ENCODE peak calls at places on chromosomes 12 and 14, in five cellular contexts. Q, D, H, T and V are unnamed samples.
A peak's percentile ranks its signal among the peaks of the same experiment; 100 is the strongest.

GRCh38 chr12:47729233-47729632 is 3.9 kb upstream of the ENDOU start:
- DNase-seq in Q (no peak), D (no peak), H (no peak), T (no peak), V (no peak)

GRCh38 chr14:64992328-64992885 is 5.7 kb downstream of the FNTB start:
- DNase-seq in Q (no peak), D (no peak), H (no peak), T (no peak), V (no peak)

GRCh38 chr14:32693114-32693513 is 245.6 kb upstream of the NPAS3 start:
- DNase-seq in Q (no peak), D (no peak), H (no peak), T (no peak), V (no peak)

GRCh38 chr14:51396222-51396815 is 156.3 kb downstream of the TMX1 start:
- DNase-seq in Q (no peak), D (no peak), H (peak; percentile 38), T (no peak), V (no peak)

GRCh38 chr12:31874961-31875608 is 84.1 kb upstream of the RESF1 start:
- DNase-seq in Q (peak; percentile 63), D (peak; percentile 62), H (peak; percentile 41), T (no peak), V (peak; percentile 71)

GRCh38 chr14:50955373-50956043 is 11.2 kb upstream of the PYGL start:
- DNase-seq in Q (no peak), D (no peak), H (peak; percentile 81), T (peak; percentile 55), V (peak; percentile 82)

GRCh38 chr12:26196424-26196722 is 1.0 kb downstream of the SSPN start:
- DNase-seq in Q (no peak), D (no peak), H (no peak), T (no peak), V (no peak)

GRCh38 chr12:16358896-16359295 is 11.5 kb downstream of the MGST1 start:
- DNase-seq in Q (no peak), D (no peak), H (no peak), T (no peak), V (no peak)

GRCh38 chr14:104576607-104577332 is 2.8 kb upstream of the C14orf180 start:
- DNase-seq in Q (no peak), D (no peak), H (no peak), T (no peak), V (no peak)

GRCh38 chr12:92911339-92911738 is 17.8 kb downstream of the EEA1 start:
- DNase-seq in Q (no peak), D (no peak), H (no peak), T (no peak), V (no peak)

GRCh38 chr12:121774968-121775474 is 18.5 kb downstream of the RHOF start:
- DNase-seq in Q (no peak), D (no peak), H (no peak), T (peak; percentile 64), V (no peak)

GRCh38 chr12:122006186-122006926 is 15.3 kb upstream of the BCL7A start:
- DNase-seq in Q (peak; percentile 56), D (no peak), H (no peak), T (no peak), V (no peak)

GRCh38 chr12:2974560-2974971 is 15.4 kb downstream of the TEAD4 start:
- DNase-seq in Q (no peak), D (no peak), H (no peak), T (peak; percentile 50), V (no peak)

GRCh38 chr14:59632381-59632780 is 55.8 kb upstream of the CCDC175 start:
- DNase-seq in Q (no peak), D (no peak), H (no peak), T (peak; percentile 64), V (no peak)

GRCh38 chr12:72230589-72230988 is 41.6 kb upstream of the TRHDE start:
- DNase-seq in Q (no peak), D (no peak), H (no peak), T (no peak), V (no peak)

GRCh38 chr12:121713257-121714155 is 954 bp downstream of the TMEM120B start:
- DNase-seq in Q (no peak), D (no peak), H (peak; percentile 15), T (no peak), V (peak; percentile 57)

GRCh38 chr12:53174881-53175491 is 5.5 kb upstream of the ZNF740 start:
- DNase-seq in Q (peak; percentile 16), D (no peak), H (no peak), T (peak; percentile 63), V (no peak)

GRCh38 chr14:74611672-74612345 is at the start of gene LTBP2:
- DNase-seq in Q (no peak), D (no peak), H (no peak), T (peak; percentile 26), V (no peak)

GRCh38 chr12:94074216-94074969 is 74.0 kb upstream of the PLXNC1 start:
- DNase-seq in Q (no peak), D (no peak), H (peak; percentile 26), T (no peak), V (peak; percentile 65)

GRCh38 chr14:80638620-80639215 is 302.8 kb downstream of the CEP128 start:
- DNase-seq in Q (no peak), D (no peak), H (no peak), T (no peak), V (no peak)

GRCh38 chr12:90064759-90065158 is 356.1 kb upstream of the ATP2B1 start:
- DNase-seq in Q (no peak), D (no peak), H (no peak), T (no peak), V (no peak)

GRCh38 chr12:124490584-124491305 is 76.7 kb downstream of the NCOR2 start:
- DNase-seq in Q (no peak), D (no peak), H (no peak), T (no peak), V (peak; percentile 68)

GRCh38 chr12:115371711-115372110 is 687.7 kb upstream of the TBX3 start:
- DNase-seq in Q (no peak), D (no peak), H (no peak), T (no peak), V (no peak)

GRCh38 chr14:98177551-98177950 is 1094.4 kb downstream of the BCL11B start:
- DNase-seq in Q (peak; percentile 57), D (peak; percentile 39), H (no peak), T (no peak), V (no peak)

GRCh38 chr12:3229577-3229976 is 152.4 kb downstream of the TSPAN9 start:
- DNase-seq in Q (no peak), D (no peak), H (no peak), T (no peak), V (no peak)

GRCh38 chr12:87274594-87275245 is 754.5 kb downstream of the C12orf50 start:
- DNase-seq in Q (no peak), D (no peak), H (no peak), T (no peak), V (no peak)

GRCh38 chr14:50001999-50002925 is 109.4 kb downstream of the ARF6 start:
- DNase-seq in Q (peak; percentile 85), D (peak; percentile 57), H (no peak), T (no peak), V (peak; percentile 59)

GRCh38 chr14:56953884-56954283 is 143.6 kb upstream of the OTX2 start:
- DNase-seq in Q (no peak), D (no peak), H (no peak), T (no peak), V (no peak)

GRCh38 chr12:123096159-123096558 is 54.7 kb downstream of the PITPNM2 start:
- DNase-seq in Q (no peak), D (no peak), H (no peak), T (no peak), V (no peak)